ENCODE peak calls at places on chromosomes 5 and 9, in eight cellular contexts. Z is neural crest cell, I is psoas muscle, T is mammary epithelial cell, D is progenitor cell of endocrine pancreas, V is Caco-2, L is spleen, Q is heart left ventricle. H is an unnamed sample.

GRCh38 chr5:85479849-85480248 is 1095.2 kb upstream of the EDIL3 start:
- DNase-seq in Z (no peak), I (no peak), T (no peak), D (no peak), V (no peak), L (no peak), Q (no peak), H (no peak)

GRCh38 chr5:35771321-35771720 is 85.4 kb upstream of the IL7R start:
- DNase-seq in Z (no peak), I (no peak), T (peak), D (no peak), V (no peak), L (no peak), Q (no peak), H (no peak)

GRCh38 chr5:172875372-172876279 is 41.6 kb downstream of the ERGIC1 start:
- DNase-seq in Z (no peak), I (peak), T (peak), D (no peak), V (no peak), L (peak), Q (no peak), H (no peak)

GRCh38 chr5:167050568-167051214 is 1240.8 kb upstream of the WWC1 start:
- DNase-seq in Z (no peak), I (no peak), T (no peak), D (no peak), V (peak), L (no peak), Q (no peak), H (no peak)

GRCh38 chr5:150672237-150672883 is 11.3 kb downstream of the MYOZ3 start:
- DNase-seq in Z (peak), I (peak), T (peak), D (no peak), V (no peak), L (peak), Q (peak), H (peak)

GRCh38 chr5:131538177-131538593 is 96.8 kb downstream of the RAPGEF6 start:
- DNase-seq in Z (no peak), I (no peak), T (peak), D (no peak), V (peak), L (no peak), Q (no peak), H (no peak)

GRCh38 chr5:74877624-74878304 is 11.6 kb upstream of the FAM169A start:
- DNase-seq in Z (no peak), I (no peak), T (no peak), D (no peak), V (no peak), L (no peak), Q (no peak), H (no peak)

GRCh38 chr5:160064979-160065619 is 54.2 kb downstream of the PWWP2A start:
- DNase-seq in Z (no peak), I (no peak), T (peak), D (peak), V (peak), L (no peak), Q (no peak), H (no peak)

GRCh38 chr9:87792831-87793288 is 66.9 kb downstream of the CTSL start:
- DNase-seq in Z (no peak), I (peak), T (peak), D (no peak), V (no peak), L (no peak), Q (peak), H (peak)

GRCh38 chr5:141514330-141515111 is 25.6 kb downstream of the PCDHGC5 start:
- DNase-seq in Z (no peak), I (no peak), T (peak), D (no peak), V (no peak), L (no peak), Q (no peak), H (no peak)

GRCh38 chr5:96146675-96147074 is 185.0 kb upstream of the ELL2 start:
- DNase-seq in Z (no peak), I (no peak), T (peak), D (no peak), V (peak), L (no peak), Q (no peak), H (no peak)

GRCh38 chr5:135106610-135107009 is 72.6 kb upstream of the PITX1 start:
- DNase-seq in Z (no peak), I (peak), T (peak), D (no peak), V (no peak), L (no peak), Q (no peak), H (no peak)

GRCh38 chr5:173764321-173765029 is 123.7 kb upstream of the CPEB4 start:
- DNase-seq in Z (peak), I (peak), T (peak), D (no peak), V (peak), L (no peak), Q (peak), H (no peak)

GRCh38 chr5:156208271-156208670 is 118.7 kb upstream of the SGCD start:
- DNase-seq in Z (no peak), I (no peak), T (no peak), D (no peak), V (peak), L (no peak), Q (no peak), H (no peak)

GRCh38 chr5:125227333-125228075 is 481.1 kb upstream of the ZNF608 start:
- DNase-seq in Z (peak), I (no peak), T (no peak), D (no peak), V (peak), L (no peak), Q (no peak), H (no peak)

GRCh38 chr5:116494784-116495480 is 79.7 kb downstream of the SEMA6A start:
- DNase-seq in Z (no peak), I (no peak), T (no peak), D (no peak), V (no peak), L (no peak), Q (no peak), H (no peak)

GRCh38 chr9:135343136-135343535 is 136.4 kb upstream of the PPP1R26 start:
- DNase-seq in Z (no peak), I (no peak), T (no peak), D (no peak), V (no peak), L (peak), Q (no peak), H (no peak)

GRCh38 chr9:3473402-3473801 is 52.4 kb downstream of the RFX3 start:
- DNase-seq in Z (no peak), I (no peak), T (no peak), D (no peak), V (no peak), L (no peak), Q (no peak), H (no peak)

GRCh38 chr5:28710360-28710759 is 1672.0 kb upstream of the CDH9 start:
- DNase-seq in Z (no peak), I (no peak), T (no peak), D (no peak), V (no peak), L (no peak), Q (no peak), H (no peak)
- TF ChIP-seq CTCF in Z (peak), I (no peak), T (no peak), D (peak), V (no peak), L (no peak), Q (no peak), H (no peak)

GRCh38 chr5:7976411-7977190 is 107.7 kb downstream of the MTRR start:
- DNase-seq in Z (no peak), I (no peak), T (no peak), D (no peak), V (no peak), L (no peak), Q (no peak), H (no peak)

DNA sequence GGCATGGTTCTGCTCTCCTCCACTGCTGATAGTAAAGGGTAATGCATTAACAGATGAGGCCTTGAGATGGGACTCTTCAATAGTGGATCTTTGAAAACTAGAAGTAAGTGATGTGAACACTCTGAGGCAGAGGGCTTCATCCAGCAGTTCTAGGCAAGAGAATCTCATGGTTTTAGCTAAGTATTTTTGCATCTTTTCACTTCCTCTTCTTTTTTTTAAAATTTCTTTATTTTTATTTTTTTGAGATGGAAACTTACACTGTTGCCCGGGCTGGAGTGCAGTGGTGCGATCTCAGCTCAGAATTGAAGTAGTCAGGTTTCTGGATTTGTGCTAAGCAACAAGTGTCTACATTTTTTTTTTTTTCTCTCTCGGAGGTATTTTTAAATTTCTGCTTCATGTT is 101.9 kb downstream of the MTRR start:
- DNase-seq in Z (no peak), I (no peak), T (no peak), D (no peak), V (no peak), L (no peak), Q (no peak), H (no peak)
- TF ChIP-seq CTCF in Z (no peak), I (no peak), T (no peak), D (no peak), V (no peak), L (no peak), Q (no peak), H (no peak)

DNA sequence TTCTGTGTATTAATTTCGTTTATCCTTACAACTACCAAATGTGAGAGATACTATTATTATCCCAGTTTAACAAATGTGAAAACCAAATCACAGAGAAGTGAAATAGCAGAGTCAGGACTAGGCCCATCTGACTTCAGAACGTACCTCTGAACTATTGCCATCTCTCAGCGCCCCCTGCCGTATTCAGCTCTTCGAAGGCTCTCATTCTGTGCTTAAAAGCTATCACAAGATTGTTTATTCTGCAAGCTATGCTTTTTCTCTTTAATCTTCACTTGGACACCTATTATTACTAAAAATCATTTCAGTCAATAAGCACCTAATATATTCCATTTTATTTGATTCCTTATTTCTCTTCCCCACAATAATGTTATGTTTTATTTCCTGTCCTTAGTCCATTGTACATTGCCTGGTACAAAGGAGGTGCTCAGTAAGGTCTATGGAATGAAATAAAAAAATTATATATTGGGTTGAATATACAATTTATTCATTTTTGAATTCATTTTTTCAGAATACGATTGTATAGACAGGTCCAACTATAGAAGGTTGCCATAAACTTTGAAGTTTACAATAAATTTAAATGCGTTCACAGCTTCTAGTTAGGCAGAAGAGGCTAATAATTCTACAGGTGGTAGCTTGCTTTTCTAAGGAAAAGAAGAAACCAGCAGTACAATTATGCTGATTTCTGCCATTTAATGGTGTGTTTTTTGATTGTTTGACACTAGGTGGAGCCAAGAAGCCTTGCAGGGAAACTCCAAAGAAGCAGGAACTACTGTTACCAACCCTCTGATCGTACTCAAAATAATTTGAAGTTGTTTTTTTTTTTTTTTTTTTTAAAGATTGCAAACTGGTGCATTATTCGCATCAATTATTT is 202.2 kb upstream of the DMRTA1 start:
- DNase-seq in Z (peak), I (peak), T (peak), D (no peak), V (peak), L (peak), Q (no peak), H (peak)
- TF ChIP-seq CTCF in Z (peak), I (peak), T (peak), D (peak), V (peak), L (peak), Q (peak), H (peak)

GRCh38 chr5:148791696-148792095 is 34.7 kb upstream of the ADRB2 start:
- DNase-seq in Z (no peak), I (no peak), T (peak), D (no peak), V (no peak), L (no peak), Q (no peak), H (no peak)
- TF ChIP-seq CTCF in Z (no peak), I (no peak), T (no peak), D (no peak), V (no peak), L (no peak), Q (no peak), H (no peak)